ENCODE peak calls at places on chromosomes 13 and 19, in eight cellular contexts. Q is Calu3; D is A549; I is anterior cingulate cortex; C is activated T-cell treated with anti-CD3 and anti-CD28 coated beads, Interleukin-2, amount 50 U/mL, for 72 hours; H is tibial nerve; M is mucosa of gallbladder; W is T47D. B is an unnamed sample.
A peak's percentile ranks its signal among the peaks of the same experiment; 100 is the strongest.

GRCh38 chr13:59346861-59347470 is 816.8 kb downstream of the DIAPH3 start:
- DNase-seq in Q (no peak), D (no peak), I (no peak), C (no peak), H (no peak), M (no peak), W (no peak), B (no peak)

GRCh38 chr19:18860302-18860700 is 28.5 kb downstream of the UPF1 start:
- DNase-seq in Q (no peak), D (no peak), I (no peak), C (no peak), H (no peak), M (no peak), W (no peak), B (no peak)

GRCh38 chr19:5818594-5818993 is 13.7 kb downstream of the NRTN start:
- DNase-seq in Q (peak; percentile 78), D (no peak), I (no peak), C (no peak), H (no peak), M (no peak), W (no peak), B (no peak)

GRCh38 chr13:98343461-98343860 is 166.4 kb upstream of the RNF113B start:
- DNase-seq in Q (no peak), D (no peak), I (no peak), C (no peak), H (no peak), M (no peak), W (no peak), B (no peak)

GRCh38 chr13:25901460-25902376 is 150.1 kb downstream of the SHISA2 start:
- DNase-seq in Q (no peak), D (no peak), I (no peak), C (peak; percentile 50), H (no peak), M (no peak), W (no peak), B (no peak)

GRCh38 chr19:16888629-16889371 is at the start of gene F2RL3:
- DNase-seq in Q (no peak), D (no peak), I (no peak), C (no peak), H (no peak), M (peak; percentile 21), W (no peak), B (no peak)

GRCh38 chr13:24454100-24454499 is 58.5 kb downstream of the PARP4 start:
- DNase-seq in Q (no peak), D (no peak), I (no peak), C (no peak), H (no peak), M (no peak), W (no peak), B (no peak)

GRCh38 chr19:1447944-1448343 is 2.0 kb upstream of the APC2 start:
- DNase-seq in Q (no peak), D (no peak), I (no peak), C (no peak), H (no peak), M (no peak), W (no peak), B (no peak)

GRCh38 chr13:59687028-59687427 is 476.7 kb downstream of the DIAPH3 start:
- DNase-seq in Q (no peak), D (no peak), I (no peak), C (no peak), H (no peak), M (no peak), W (no peak), B (no peak)

GRCh38 chr19:12265921-12266704 is 28.6 kb downstream of the ZNF44 start:
- DNase-seq in Q (no peak), D (no peak), I (no peak), C (no peak), H (no peak), M (no peak), W (no peak), B (no peak)

GRCh38 chr13:41004875-41005693 is 14.0 kb downstream of the ELF1 start:
- DNase-seq in Q (no peak), D (no peak), I (no peak), C (no peak), H (no peak), M (no peak), W (no peak), B (no peak)

GRCh38 chr13:39105110-39105509 is 66.9 kb downstream of the NHLRC3 start:
- DNase-seq in Q (no peak), D (no peak), I (no peak), C (no peak), H (no peak), M (no peak), W (peak; percentile 2), B (no peak)

GRCh38 chr13:77136902-77137420 is 110.0 kb upstream of the FBXL3 start:
- DNase-seq in Q (no peak), D (no peak), I (no peak), C (no peak), H (no peak), M (no peak), W (no peak), B (no peak)

GRCh38 chr13:47798194-47798593 is 202.9 kb downstream of the SUCLA2 start:
- DNase-seq in Q (no peak), D (no peak), I (no peak), C (no peak), H (no peak), M (no peak), W (no peak), B (no peak)

GRCh38 chr19:13843104-13843921 is 33.6 kb upstream of the NANOS3 start:
- DNase-seq in Q (peak; percentile 80), D (no peak), I (no peak), C (peak; percentile 4), H (no peak), M (no peak), W (no peak), B (no peak)

GRCh38 chr19:2476451-2477140 is 669 bp downstream of the GADD45B start:
- DNase-seq in Q (no peak), D (no peak), I (peak; percentile 61), C (peak; percentile 82), H (no peak), M (peak; percentile 36), W (no peak), B (peak; percentile 46)

GRCh38 chr13:96768524-96768923 is 225.8 kb downstream of the OXGR1 start:
- DNase-seq in Q (no peak), D (no peak), I (no peak), C (no peak), H (no peak), M (no peak), W (no peak), B (no peak)